ENCODE peak calls at places on chromosome 21, in ten cellular contexts. One of them, this sample, is unnamed.

GRCh38 chr21:19759836-19760235 is 1238.4 kb upstream of the NCAM2 start:
- DNase-seq in posterior cingulate gyrus: no peak
- DNase-seq in H7: no peak
- DNase-seq in naive thymus-derived CD4-positive, alpha-beta T cell: no peak
- DNase-seq in COR-L47: no peak
- DNase-seq in AML-193: no peak
- DNase-seq in B cell: no peak
- DNase-seq in AG08396: no peak
- DNase-seq in stimulated activated CD8-positive, alpha-beta memory T cell treated with anti-CD3 and anti-CD28 coated beads, Interleukin-4, amount 100 ng/mL, for 24 hours: no peak
- DNase-seq in activated T-cell treated with anti-CD3 and anti-CD28 coated beads, Interleukin-2, amount 50 U/mL, for 72 hours: no peak
- DNase-seq in this sample: no peak

GRCh38 chr21:43805275-43805800 is 16.0 kb downstream of the RRP1 start:
- DNase-seq in posterior cingulate gyrus: no peak
- DNase-seq in H7: peak; percentile 46
- DNase-seq in naive thymus-derived CD4-positive, alpha-beta T cell: no peak
- DNase-seq in COR-L47: no peak
- DNase-seq in AML-193: no peak
- DNase-seq in B cell: peak; percentile 92
- DNase-seq in AG08396: no peak
- DNase-seq in stimulated activated CD8-positive, alpha-beta memory T cell treated with anti-CD3 and anti-CD28 coated beads, Interleukin-4, amount 100 ng/mL, for 24 hours: no peak
- DNase-seq in activated T-cell treated with anti-CD3 and anti-CD28 coated beads, Interleukin-2, amount 50 U/mL, for 72 hours: no peak
- DNase-seq in this sample: peak; percentile 89

GRCh38 chr21:45909238-45909785 is 72.3 kb upstream of the COL6A1 start:
- DNase-seq in posterior cingulate gyrus: no peak
- DNase-seq in H7: no peak
- DNase-seq in naive thymus-derived CD4-positive, alpha-beta T cell: no peak
- DNase-seq in COR-L47: no peak
- DNase-seq in AML-193: no peak
- DNase-seq in B cell: no peak
- DNase-seq in AG08396: no peak
- DNase-seq in stimulated activated CD8-positive, alpha-beta memory T cell treated with anti-CD3 and anti-CD28 coated beads, Interleukin-4, amount 100 ng/mL, for 24 hours: no peak
- DNase-seq in activated T-cell treated with anti-CD3 and anti-CD28 coated beads, Interleukin-2, amount 50 U/mL, for 72 hours: no peak
- DNase-seq in this sample: no peak

GRCh38 chr21:34543017-34543416 is 31.0 kb upstream of the KCNE1 start:
- DNase-seq in posterior cingulate gyrus: no peak
- DNase-seq in H7: no peak
- DNase-seq in naive thymus-derived CD4-positive, alpha-beta T cell: no peak
- DNase-seq in COR-L47: no peak
- DNase-seq in AML-193: no peak
- DNase-seq in B cell: no peak
- DNase-seq in AG08396: no peak
- DNase-seq in stimulated activated CD8-positive, alpha-beta memory T cell treated with anti-CD3 and anti-CD28 coated beads, Interleukin-4, amount 100 ng/mL, for 24 hours: no peak
- DNase-seq in activated T-cell treated with anti-CD3 and anti-CD28 coated beads, Interleukin-2, amount 50 U/mL, for 72 hours: no peak
- DNase-seq in this sample: no peak

GRCh38 chr21:29075706-29076447 is 2.4 kb upstream of the CCT8 start:
- DNase-seq in posterior cingulate gyrus: no peak
- DNase-seq in H7: no peak
- DNase-seq in naive thymus-derived CD4-positive, alpha-beta T cell: no peak
- DNase-seq in COR-L47: no peak
- DNase-seq in AML-193: no peak
- DNase-seq in B cell: no peak
- DNase-seq in AG08396: no peak
- DNase-seq in stimulated activated CD8-positive, alpha-beta memory T cell treated with anti-CD3 and anti-CD28 coated beads, Interleukin-4, amount 100 ng/mL, for 24 hours: no peak
- DNase-seq in activated T-cell treated with anti-CD3 and anti-CD28 coated beads, Interleukin-2, amount 50 U/mL, for 72 hours: no peak
- DNase-seq in this sample: no peak

GRCh38 chr21:35840197-35840799 is 220.0 kb downstream of the SETD4 start:
- DNase-seq in posterior cingulate gyrus: peak; percentile 45
- DNase-seq in H7: peak; percentile 35
- DNase-seq in naive thymus-derived CD4-positive, alpha-beta T cell: peak; percentile 60
- DNase-seq in COR-L47: peak; percentile 76
- DNase-seq in AML-193: peak; percentile 68
- DNase-seq in B cell: peak; percentile 71
- DNase-seq in AG08396: peak; percentile 25
- DNase-seq in stimulated activated CD8-positive, alpha-beta memory T cell treated with anti-CD3 and anti-CD28 coated beads, Interleukin-4, amount 100 ng/mL, for 24 hours: peak; percentile 38
- DNase-seq in activated T-cell treated with anti-CD3 and anti-CD28 coated beads, Interleukin-2, amount 50 U/mL, for 72 hours: peak; percentile 53
- DNase-seq in this sample: no peak

GRCh38 chr21:34797926-34798595 is 129.3 kb downstream of the CLIC6 start:
- DNase-seq in posterior cingulate gyrus: no peak
- DNase-seq in H7: no peak
- DNase-seq in naive thymus-derived CD4-positive, alpha-beta T cell: no peak
- DNase-seq in COR-L47: no peak
- DNase-seq in AML-193: no peak
- DNase-seq in B cell: no peak
- DNase-seq in AG08396: no peak
- DNase-seq in stimulated activated CD8-positive, alpha-beta memory T cell treated with anti-CD3 and anti-CD28 coated beads, Interleukin-4, amount 100 ng/mL, for 24 hours: no peak
- DNase-seq in activated T-cell treated with anti-CD3 and anti-CD28 coated beads, Interleukin-2, amount 50 U/mL, for 72 hours: no peak
- DNase-seq in this sample: no peak

GRCh38 chr21:23384679-23385078 is 2222.6 kb downstream of the MRPL39 start:
- DNase-seq in posterior cingulate gyrus: no peak
- DNase-seq in H7: peak; percentile 18
- DNase-seq in naive thymus-derived CD4-positive, alpha-beta T cell: no peak
- DNase-seq in COR-L47: no peak
- DNase-seq in AML-193: no peak
- DNase-seq in B cell: no peak
- DNase-seq in AG08396: no peak
- DNase-seq in stimulated activated CD8-positive, alpha-beta memory T cell treated with anti-CD3 and anti-CD28 coated beads, Interleukin-4, amount 100 ng/mL, for 24 hours: no peak
- DNase-seq in activated T-cell treated with anti-CD3 and anti-CD28 coated beads, Interleukin-2, amount 50 U/mL, for 72 hours: no peak
- DNase-seq in this sample: no peak

GRCh38 chr21:34625194-34625593 is 10.3 kb upstream of the RCAN1 start:
- DNase-seq in posterior cingulate gyrus: no peak
- DNase-seq in H7: no peak
- DNase-seq in naive thymus-derived CD4-positive, alpha-beta T cell: no peak
- DNase-seq in COR-L47: no peak
- DNase-seq in AML-193: no peak
- DNase-seq in B cell: no peak
- DNase-seq in AG08396: no peak
- DNase-seq in stimulated activated CD8-positive, alpha-beta memory T cell treated with anti-CD3 and anti-CD28 coated beads, Interleukin-4, amount 100 ng/mL, for 24 hours: no peak
- DNase-seq in activated T-cell treated with anti-CD3 and anti-CD28 coated beads, Interleukin-2, amount 50 U/mL, for 72 hours: no peak
- DNase-seq in this sample: no peak

GRCh38 chr21:34536820-34537219 is 24.8 kb upstream of the KCNE1 start:
- DNase-seq in posterior cingulate gyrus: no peak
- DNase-seq in H7: no peak
- DNase-seq in naive thymus-derived CD4-positive, alpha-beta T cell: no peak
- DNase-seq in COR-L47: no peak
- DNase-seq in AML-193: no peak
- DNase-seq in B cell: no peak
- DNase-seq in AG08396: no peak
- DNase-seq in stimulated activated CD8-positive, alpha-beta memory T cell treated with anti-CD3 and anti-CD28 coated beads, Interleukin-4, amount 100 ng/mL, for 24 hours: no peak
- DNase-seq in activated T-cell treated with anti-CD3 and anti-CD28 coated beads, Interleukin-2, amount 50 U/mL, for 72 hours: no peak
- DNase-seq in this sample: no peak

GRCh38 chr21:36926989-36927695 is 39.3 kb downstream of the HLCS start:
- DNase-seq in posterior cingulate gyrus: no peak
- DNase-seq in H7: no peak
- DNase-seq in naive thymus-derived CD4-positive, alpha-beta T cell: no peak
- DNase-seq in COR-L47: no peak
- DNase-seq in AML-193: no peak
- DNase-seq in B cell: no peak
- DNase-seq in AG08396: peak; percentile 28
- DNase-seq in stimulated activated CD8-positive, alpha-beta memory T cell treated with anti-CD3 and anti-CD28 coated beads, Interleukin-4, amount 100 ng/mL, for 24 hours: no peak
- DNase-seq in activated T-cell treated with anti-CD3 and anti-CD28 coated beads, Interleukin-2, amount 50 U/mL, for 72 hours: no peak
- DNase-seq in this sample: no peak

GRCh38 chr21:15004721-15005370 is 60.0 kb downstream of the NRIP1 start:
- DNase-seq in posterior cingulate gyrus: no peak
- DNase-seq in H7: no peak
- DNase-seq in naive thymus-derived CD4-positive, alpha-beta T cell: no peak
- DNase-seq in COR-L47: no peak
- DNase-seq in AML-193: no peak
- DNase-seq in B cell: no peak
- DNase-seq in AG08396: no peak
- DNase-seq in stimulated activated CD8-positive, alpha-beta memory T cell treated with anti-CD3 and anti-CD28 coated beads, Interleukin-4, amount 100 ng/mL, for 24 hours: no peak
- DNase-seq in activated T-cell treated with anti-CD3 and anti-CD28 coated beads, Interleukin-2, amount 50 U/mL, for 72 hours: no peak
- DNase-seq in this sample: no peak

GRCh38 chr21:35120631-35121180 is 71.6 kb upstream of the RUNX1 start:
- DNase-seq in posterior cingulate gyrus: no peak
- DNase-seq in H7: no peak
- DNase-seq in naive thymus-derived CD4-positive, alpha-beta T cell: no peak
- DNase-seq in COR-L47: peak; percentile 35
- DNase-seq in AML-193: no peak
- DNase-seq in B cell: no peak
- DNase-seq in AG08396: no peak
- DNase-seq in stimulated activated CD8-positive, alpha-beta memory T cell treated with anti-CD3 and anti-CD28 coated beads, Interleukin-4, amount 100 ng/mL, for 24 hours: no peak
- DNase-seq in activated T-cell treated with anti-CD3 and anti-CD28 coated beads, Interleukin-2, amount 50 U/mL, for 72 hours: no peak
- DNase-seq in this sample: no peak

GRCh38 chr21:37780991-37781983 is 135.0 kb downstream of the KCNJ6 start:
- DNase-seq in posterior cingulate gyrus: no peak
- DNase-seq in H7: no peak
- DNase-seq in naive thymus-derived CD4-positive, alpha-beta T cell: no peak
- DNase-seq in COR-L47: no peak
- DNase-seq in AML-193: no peak
- DNase-seq in B cell: no peak
- DNase-seq in AG08396: no peak
- DNase-seq in stimulated activated CD8-positive, alpha-beta memory T cell treated with anti-CD3 and anti-CD28 coated beads, Interleukin-4, amount 100 ng/mL, for 24 hours: no peak
- DNase-seq in activated T-cell treated with anti-CD3 and anti-CD28 coated beads, Interleukin-2, amount 50 U/mL, for 72 hours: no peak
- DNase-seq in this sample: no peak

GRCh38 chr21:46144464-46145070 is 10.8 kb downstream of the FTCD start:
- DNase-seq in posterior cingulate gyrus: no peak
- DNase-seq in H7: no peak
- DNase-seq in naive thymus-derived CD4-positive, alpha-beta T cell: no peak
- DNase-seq in COR-L47: no peak
- DNase-seq in AML-193: no peak
- DNase-seq in B cell: no peak
- DNase-seq in AG08396: no peak
- DNase-seq in stimulated activated CD8-positive, alpha-beta memory T cell treated with anti-CD3 and anti-CD28 coated beads, Interleukin-4, amount 100 ng/mL, for 24 hours: no peak
- DNase-seq in activated T-cell treated with anti-CD3 and anti-CD28 coated beads, Interleukin-2, amount 50 U/mL, for 72 hours: no peak
- DNase-seq in this sample: peak; percentile 1

GRCh38 chr21:41045534-41046268 is 122.3 kb upstream of the BACE2 start:
- DNase-seq in posterior cingulate gyrus: no peak
- DNase-seq in H7: peak; percentile 51
- DNase-seq in naive thymus-derived CD4-positive, alpha-beta T cell: no peak
- DNase-seq in COR-L47: peak; percentile 90
- DNase-seq in AML-193: no peak
- DNase-seq in B cell: no peak
- DNase-seq in AG08396: no peak
- DNase-seq in stimulated activated CD8-positive, alpha-beta memory T cell treated with anti-CD3 and anti-CD28 coated beads, Interleukin-4, amount 100 ng/mL, for 24 hours: no peak
- DNase-seq in activated T-cell treated with anti-CD3 and anti-CD28 coated beads, Interleukin-2, amount 50 U/mL, for 72 hours: no peak
- DNase-seq in this sample: no peak

GRCh38 chr21:45819478-45820170 is 161.9 kb upstream of the COL6A1 start:
- DNase-seq in posterior cingulate gyrus: no peak
- DNase-seq in H7: no peak
- DNase-seq in naive thymus-derived CD4-positive, alpha-beta T cell: no peak
- DNase-seq in COR-L47: no peak
- DNase-seq in AML-193: no peak
- DNase-seq in B cell: no peak
- DNase-seq in AG08396: no peak
- DNase-seq in stimulated activated CD8-positive, alpha-beta memory T cell treated with anti-CD3 and anti-CD28 coated beads, Interleukin-4, amount 100 ng/mL, for 24 hours: no peak
- DNase-seq in activated T-cell treated with anti-CD3 and anti-CD28 coated beads, Interleukin-2, amount 50 U/mL, for 72 hours: peak; percentile 13
- DNase-seq in this sample: peak; percentile 31